ENCODE peak calls at places on chromosomes 16 and 17, in seven cellular contexts. One of them, this sample, is unnamed.

GRCh38 chr17:47427985-47428384 is 102.9 kb upstream of the NPEPPS start:
- DNase-seq in RWPE1: no peak
- DNase-seq in GM03348: no peak
- DNase-seq in stimulated activated naive CD8-positive, alpha-beta T cell treated with anti-CD3 and anti-CD28 coated beads, Interleukin-15, amount 100 ng/mL, for 72 hours: no peak
- DNase-seq in T-helper 17 cell: no peak
- DNase-seq in activated CD8-positive, alpha-beta memory T cell treated with anti-CD3 and anti-CD28 coated beads for 1 hour: no peak
- DNase-seq in NCI-H1436: no peak
- DNase-seq in this sample: no peak

GRCh38 chr17:21239680-21240374 is 13.4 kb downstream of the NATD1 start:
- DNase-seq in RWPE1: peak
- DNase-seq in T-helper 17 cell: no peak
- DNase-seq in NCI-H1436: no peak
- DNase-seq in GM03348: peak
- DNase-seq in stimulated activated naive CD8-positive, alpha-beta T cell treated with anti-CD3 and anti-CD28 coated beads, Interleukin-15, amount 100 ng/mL, for 72 hours: no peak
- DNase-seq in activated CD8-positive, alpha-beta memory T cell treated with anti-CD3 and anti-CD28 coated beads for 1 hour: no peak
- DNase-seq in this sample: no peak

GRCh38 chr16:47046726-47047602 is 73.5 kb upstream of the DNAJA2 start:
- DNase-seq in T-helper 17 cell: no peak
- DNase-seq in activated CD8-positive, alpha-beta memory T cell treated with anti-CD3 and anti-CD28 coated beads for 1 hour: no peak
- DNase-seq in NCI-H1436: no peak
- DNase-seq in stimulated activated naive CD8-positive, alpha-beta T cell treated with anti-CD3 and anti-CD28 coated beads, Interleukin-15, amount 100 ng/mL, for 72 hours: no peak
- DNase-seq in RWPE1: no peak
- DNase-seq in GM03348: no peak
- DNase-seq in this sample: no peak

GRCh38 chr16:88971371-88972097 is 5.5 kb downstream of the CBFA2T3 start:
- DNase-seq in GM03348: no peak
- DNase-seq in activated CD8-positive, alpha-beta memory T cell treated with anti-CD3 and anti-CD28 coated beads for 1 hour: no peak
- DNase-seq in RWPE1: no peak
- DNase-seq in stimulated activated naive CD8-positive, alpha-beta T cell treated with anti-CD3 and anti-CD28 coated beads, Interleukin-15, amount 100 ng/mL, for 72 hours: no peak
- DNase-seq in NCI-H1436: no peak
- DNase-seq in T-helper 17 cell: no peak
- DNase-seq in this sample: no peak

GRCh38 chr16:8923199-8923598 is 40.5 kb downstream of the USP7 start:
- DNase-seq in activated CD8-positive, alpha-beta memory T cell treated with anti-CD3 and anti-CD28 coated beads for 1 hour: no peak
- DNase-seq in GM03348: no peak
- DNase-seq in stimulated activated naive CD8-positive, alpha-beta T cell treated with anti-CD3 and anti-CD28 coated beads, Interleukin-15, amount 100 ng/mL, for 72 hours: no peak
- DNase-seq in T-helper 17 cell: no peak
- DNase-seq in NCI-H1436: no peak
- DNase-seq in RWPE1: no peak
- DNase-seq in this sample: no peak

GRCh38 chr17:18187226-18187625 is 3.6 kb downstream of the ALKBH5 start:
- DNase-seq in GM03348: no peak
- DNase-seq in activated CD8-positive, alpha-beta memory T cell treated with anti-CD3 and anti-CD28 coated beads for 1 hour: no peak
- DNase-seq in NCI-H1436: no peak
- DNase-seq in RWPE1: no peak
- DNase-seq in stimulated activated naive CD8-positive, alpha-beta T cell treated with anti-CD3 and anti-CD28 coated beads, Interleukin-15, amount 100 ng/mL, for 72 hours: no peak
- DNase-seq in T-helper 17 cell: no peak
- DNase-seq in this sample: no peak

GRCh38 chr16:1745181-1745899 is 26.0 kb downstream of the NME3 start:
- DNase-seq in NCI-H1436: no peak
- DNase-seq in activated CD8-positive, alpha-beta memory T cell treated with anti-CD3 and anti-CD28 coated beads for 1 hour: no peak
- DNase-seq in GM03348: peak
- DNase-seq in RWPE1: peak
- DNase-seq in T-helper 17 cell: no peak
- DNase-seq in stimulated activated naive CD8-positive, alpha-beta T cell treated with anti-CD3 and anti-CD28 coated beads, Interleukin-15, amount 100 ng/mL, for 72 hours: no peak
- DNase-seq in this sample: no peak

GRCh38 chr17:76529643-76530488 is 7.6 kb downstream of the CYGB start:
- DNase-seq in GM03348: peak
- DNase-seq in T-helper 17 cell: no peak
- DNase-seq in RWPE1: no peak
- DNase-seq in stimulated activated naive CD8-positive, alpha-beta T cell treated with anti-CD3 and anti-CD28 coated beads, Interleukin-15, amount 100 ng/mL, for 72 hours: no peak
- DNase-seq in activated CD8-positive, alpha-beta memory T cell treated with anti-CD3 and anti-CD28 coated beads for 1 hour: no peak
- DNase-seq in NCI-H1436: no peak
- DNase-seq in this sample: peak

GRCh38 chr16:9360075-9360474 is 268.6 kb downstream of the HAPSTR1 start:
- DNase-seq in NCI-H1436: no peak
- DNase-seq in GM03348: no peak
- DNase-seq in T-helper 17 cell: no peak
- DNase-seq in RWPE1: no peak
- DNase-seq in activated CD8-positive, alpha-beta memory T cell treated with anti-CD3 and anti-CD28 coated beads for 1 hour: no peak
- DNase-seq in stimulated activated naive CD8-positive, alpha-beta T cell treated with anti-CD3 and anti-CD28 coated beads, Interleukin-15, amount 100 ng/mL, for 72 hours: no peak
- DNase-seq in this sample: no peak

GRCh38 chr16:67084345-67085028 is 25.3 kb upstream of the PHAF1 start:
- DNase-seq in GM03348: no peak
- DNase-seq in NCI-H1436: no peak
- DNase-seq in stimulated activated naive CD8-positive, alpha-beta T cell treated with anti-CD3 and anti-CD28 coated beads, Interleukin-15, amount 100 ng/mL, for 72 hours: no peak
- DNase-seq in RWPE1: no peak
- DNase-seq in activated CD8-positive, alpha-beta memory T cell treated with anti-CD3 and anti-CD28 coated beads for 1 hour: no peak
- DNase-seq in T-helper 17 cell: no peak
- DNase-seq in this sample: no peak

GRCh38 chr16:2963611-2964415 is at the start of gene KREMEN2:
- DNase-seq in activated CD8-positive, alpha-beta memory T cell treated with anti-CD3 and anti-CD28 coated beads for 1 hour: no peak
- DNase-seq in RWPE1: peak
- DNase-seq in stimulated activated naive CD8-positive, alpha-beta T cell treated with anti-CD3 and anti-CD28 coated beads, Interleukin-15, amount 100 ng/mL, for 72 hours: peak
- DNase-seq in GM03348: peak
- DNase-seq in NCI-H1436: peak
- DNase-seq in T-helper 17 cell: no peak
- DNase-seq in this sample: no peak

GRCh38 chr17:11768981-11769380 is 170.7 kb downstream of the DNAH9 start:
- DNase-seq in activated CD8-positive, alpha-beta memory T cell treated with anti-CD3 and anti-CD28 coated beads for 1 hour: no peak
- DNase-seq in T-helper 17 cell: no peak
- DNase-seq in RWPE1: no peak
- DNase-seq in NCI-H1436: no peak
- DNase-seq in stimulated activated naive CD8-positive, alpha-beta T cell treated with anti-CD3 and anti-CD28 coated beads, Interleukin-15, amount 100 ng/mL, for 72 hours: no peak
- DNase-seq in GM03348: no peak
- DNase-seq in this sample: no peak

GRCh38 chr16:30068333-30068732 is 2.8 kb downstream of the ALDOA start:
- DNase-seq in GM03348: no peak
- DNase-seq in NCI-H1436: no peak
- DNase-seq in RWPE1: no peak
- DNase-seq in activated CD8-positive, alpha-beta memory T cell treated with anti-CD3 and anti-CD28 coated beads for 1 hour: no peak
- DNase-seq in stimulated activated naive CD8-positive, alpha-beta T cell treated with anti-CD3 and anti-CD28 coated beads, Interleukin-15, amount 100 ng/mL, for 72 hours: no peak
- DNase-seq in T-helper 17 cell: no peak
- DNase-seq in this sample: no peak

GRCh38 chr17:15498107-15498506 is 30.7 kb upstream of the CDRT4 start:
- DNase-seq in GM03348: no peak
- DNase-seq in stimulated activated naive CD8-positive, alpha-beta T cell treated with anti-CD3 and anti-CD28 coated beads, Interleukin-15, amount 100 ng/mL, for 72 hours: no peak
- DNase-seq in activated CD8-positive, alpha-beta memory T cell treated with anti-CD3 and anti-CD28 coated beads for 1 hour: no peak
- DNase-seq in T-helper 17 cell: no peak
- DNase-seq in NCI-H1436: no peak
- DNase-seq in RWPE1: no peak
- DNase-seq in this sample: no peak

GRCh38 chr16:82954224-82954929 is 327.6 kb downstream of the CDH13 start:
- DNase-seq in RWPE1: no peak
- DNase-seq in stimulated activated naive CD8-positive, alpha-beta T cell treated with anti-CD3 and anti-CD28 coated beads, Interleukin-15, amount 100 ng/mL, for 72 hours: no peak
- DNase-seq in T-helper 17 cell: no peak
- DNase-seq in activated CD8-positive, alpha-beta memory T cell treated with anti-CD3 and anti-CD28 coated beads for 1 hour: no peak
- DNase-seq in GM03348: peak
- DNase-seq in NCI-H1436: no peak
- DNase-seq in this sample: no peak

GRCh38 chr16:88387941-88388627 is 5.3 kb downstream of the ZNF469 start:
- DNase-seq in stimulated activated naive CD8-positive, alpha-beta T cell treated with anti-CD3 and anti-CD28 coated beads, Interleukin-15, amount 100 ng/mL, for 72 hours: no peak
- DNase-seq in NCI-H1436: no peak
- DNase-seq in GM03348: no peak
- DNase-seq in activated CD8-positive, alpha-beta memory T cell treated with anti-CD3 and anti-CD28 coated beads for 1 hour: no peak
- DNase-seq in RWPE1: no peak
- DNase-seq in T-helper 17 cell: no peak
- DNase-seq in this sample: no peak

GRCh38 chr17:52027620-52028019 is 130.9 kb downstream of the CA10 start:
- DNase-seq in GM03348: peak
- DNase-seq in T-helper 17 cell: no peak
- DNase-seq in stimulated activated naive CD8-positive, alpha-beta T cell treated with anti-CD3 and anti-CD28 coated beads, Interleukin-15, amount 100 ng/mL, for 72 hours: no peak
- DNase-seq in activated CD8-positive, alpha-beta memory T cell treated with anti-CD3 and anti-CD28 coated beads for 1 hour: no peak
- DNase-seq in NCI-H1436: no peak
- DNase-seq in RWPE1: peak
- DNase-seq in this sample: no peak

GRCh38 chr17:37818689-37819088 is 73.8 kb upstream of the HNF1B start:
- DNase-seq in GM03348: no peak
- DNase-seq in stimulated activated naive CD8-positive, alpha-beta T cell treated with anti-CD3 and anti-CD28 coated beads, Interleukin-15, amount 100 ng/mL, for 72 hours: no peak
- DNase-seq in T-helper 17 cell: no peak
- DNase-seq in NCI-H1436: peak
- DNase-seq in activated CD8-positive, alpha-beta memory T cell treated with anti-CD3 and anti-CD28 coated beads for 1 hour: no peak
- DNase-seq in RWPE1: peak
- DNase-seq in this sample: no peak

GRCh38 chr16:66899945-66900688 is 18.6 kb downstream of the CDH16 start:
- DNase-seq in NCI-H1436: peak
- DNase-seq in T-helper 17 cell: no peak
- DNase-seq in RWPE1: peak
- DNase-seq in GM03348: peak
- DNase-seq in activated CD8-positive, alpha-beta memory T cell treated with anti-CD3 and anti-CD28 coated beads for 1 hour: no peak
- DNase-seq in stimulated activated naive CD8-positive, alpha-beta T cell treated with anti-CD3 and anti-CD28 coated beads, Interleukin-15, amount 100 ng/mL, for 72 hours: no peak
- DNase-seq in this sample: no peak

GRCh38 chr16:72878301-72879269 is 169.3 kb downstream of the ZFHX3 start:
- DNase-seq in GM03348: no peak
- DNase-seq in RWPE1: no peak
- DNase-seq in NCI-H1436: no peak
- DNase-seq in activated CD8-positive, alpha-beta memory T cell treated with anti-CD3 and anti-CD28 coated beads for 1 hour: no peak
- DNase-seq in T-helper 17 cell: no peak
- DNase-seq in stimulated activated naive CD8-positive, alpha-beta T cell treated with anti-CD3 and anti-CD28 coated beads, Interleukin-15, amount 100 ng/mL, for 72 hours: no peak
- DNase-seq in this sample: no peak

This sample was measured in brain pericyte.